ENCODE peak calls at places on chromosomes 2 and 18, in ten cellular contexts. R, P, X, O, Y, V, T, A, K and Z are unnamed samples.
A peak's percentile ranks its signal among the peaks of the same experiment; 100 is the strongest.

GRCh38 chr2:218964041-218964771 is 4.7 kb downstream of the CDK5R2 start:
- DNase-seq in P (no peak), V (no peak), K (no peak), R (no peak), T (no peak), Y (no peak), A (no peak), X (no peak), O (no peak), Z (no peak)

GRCh38 chr18:70645971-70646370 is 357.1 kb downstream of the SOCS6 start:
- DNase-seq in A (no peak), K (no peak), V (no peak), R (no peak), P (no peak), O (no peak), X (no peak), T (no peak), Y (no peak), Z (no peak)

GRCh38 chr2:172919732-172920131 is 155.9 kb upstream of the MAP3K20 start:
- DNase-seq in A (no peak), V (no peak), Y (no peak), X (no peak), O (no peak), R (no peak), T (no peak), K (no peak), P (no peak), Z (no peak)

GRCh38 chr2:240840435-240841060 is 20.5 kb upstream of the KIF1A start:
- DNase-seq in Y (no peak), K (no peak), V (no peak), A (peak; percentile 86), T (no peak), R (no peak), P (peak; percentile 49), X (no peak), O (peak; percentile 53), Z (no peak)

GRCh38 chr2:95017308-95017630 is 8.2 kb upstream of the MAL start:
- DNase-seq in T (no peak), A (no peak), O (no peak), X (no peak), Y (no peak), K (no peak), V (no peak), P (no peak), R (no peak), Z (no peak)

GRCh38 chr2:84829693-84830092 is 51.2 kb downstream of the TRABD2A start:
- DNase-seq in K (no peak), R (no peak), X (no peak), T (no peak), P (no peak), O (no peak), A (no peak), Y (no peak), V (no peak), Z (no peak)

GRCh38 chr2:164599954-164600589 is 21.2 kb downstream of the GRB14 start:
- DNase-seq in R (no peak), P (no peak), Y (no peak), A (peak; percentile 88), O (peak; percentile 79), V (no peak), K (no peak), T (no peak), X (no peak), Z (peak; percentile 29)

GRCh38 chr2:489084-489483 is 188.1 kb downstream of the TMEM18 start:
- DNase-seq in Y (no peak), O (no peak), K (no peak), T (no peak), A (no peak), X (no peak), V (no peak), R (no peak), P (no peak), Z (no peak)

GRCh38 chr2:34570266-34570872 is 971.3 kb upstream of the FAM98A start:
- DNase-seq in Y (no peak), T (no peak), P (peak; percentile 15), K (no peak), A (peak; percentile 53), X (no peak), V (no peak), R (no peak), O (no peak), Z (no peak)

GRCh38 chr2:240568678-240569522 is 616 bp downstream of the RNPEPL1 start:
- DNase-seq in K (peak; percentile 84), X (peak; percentile 94), O (no peak), P (peak; percentile 59), A (no peak), V (no peak), T (no peak), R (peak; percentile 76), Y (peak; percentile 55), Z (peak; percentile 96)

GRCh38 chr2:233125455-233126065 is 65.4 kb downstream of the INPP5D start:
- DNase-seq in T (no peak), R (peak; percentile 29), P (no peak), V (no peak), Y (no peak), O (no peak), X (peak; percentile 71), K (no peak), A (no peak), Z (no peak)

GRCh38 chr18:63892544-63892943 is 5.0 kb downstream of the SERPINB2 start:
- DNase-seq in O (no peak), V (no peak), Y (no peak), X (no peak), R (no peak), P (no peak), T (no peak), A (no peak), K (no peak), Z (no peak)

GRCh38 chr18:63890950-63891304 is 3.4 kb downstream of the SERPINB2 start:
- DNase-seq in X (no peak), O (no peak), K (no peak), P (no peak), A (peak; percentile 51), T (no peak), R (no peak), V (no peak), Y (no peak), Z (no peak)

GRCh38 chr18:63895190-63895589 is 7.7 kb downstream of the SERPINB2 start:
- DNase-seq in V (no peak), Y (no peak), K (no peak), A (no peak), O (no peak), R (no peak), P (no peak), T (no peak), X (no peak), Z (no peak)

GRCh38 chr18:63897072-63897471 is 9.6 kb downstream of the SERPINB2 start:
- DNase-seq in K (no peak), T (no peak), Y (no peak), O (no peak), R (no peak), P (no peak), A (no peak), V (no peak), X (no peak), Z (no peak)

GRCh38 chr18:63894367-63894766 is 6.9 kb downstream of the SERPINB2 start:
- DNase-seq in T (no peak), O (no peak), R (no peak), K (no peak), P (no peak), A (no peak), Y (no peak), V (no peak), X (peak; percentile 78), Z (no peak)
- H3K4me3 ChIP-seq in T (no peak overlapping the region), O (no peak overlapping the region), R (no peak overlapping the region), K (no peak overlapping the region), P (no peak overlapping the region), A (no peak overlapping the region), Y (no peak overlapping the region), V (no peak overlapping the region), X (no peak overlapping the region), Z (no peak overlapping the region)

DNA sequence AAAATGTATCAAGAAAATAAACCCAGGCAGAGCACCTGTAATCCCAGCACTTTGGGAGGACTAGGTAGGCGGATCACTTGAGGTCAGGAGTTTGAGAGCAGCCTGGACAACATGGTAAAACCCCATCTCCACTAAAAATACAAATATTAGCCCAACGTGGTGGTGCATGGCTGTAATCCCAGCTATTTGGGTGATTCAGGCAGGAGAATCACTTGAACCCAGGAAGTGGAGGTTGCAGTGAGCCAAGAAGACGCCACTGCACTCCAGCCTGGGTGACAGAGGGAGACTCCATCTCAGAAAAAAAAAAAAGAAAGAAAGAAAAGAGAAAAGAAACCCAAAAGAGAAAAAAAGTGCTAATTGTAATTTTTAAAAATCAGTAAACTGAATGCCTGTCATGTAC is 41.4 kb downstream of the DDX18 start:
- DNase-seq in R (no peak), P (no peak), X (no peak), O (no peak), T (no peak), Y (no peak), A (no peak), V (no peak), K (no peak), Z (no peak)
- TF ChIP-seq POLR2AphosphoS5 in R (no peak), P (no peak), X (no peak), O (no peak), T (no peak), Y (no peak), A (no peak), V (no peak), K (no peak), Z (no peak)

DNA sequence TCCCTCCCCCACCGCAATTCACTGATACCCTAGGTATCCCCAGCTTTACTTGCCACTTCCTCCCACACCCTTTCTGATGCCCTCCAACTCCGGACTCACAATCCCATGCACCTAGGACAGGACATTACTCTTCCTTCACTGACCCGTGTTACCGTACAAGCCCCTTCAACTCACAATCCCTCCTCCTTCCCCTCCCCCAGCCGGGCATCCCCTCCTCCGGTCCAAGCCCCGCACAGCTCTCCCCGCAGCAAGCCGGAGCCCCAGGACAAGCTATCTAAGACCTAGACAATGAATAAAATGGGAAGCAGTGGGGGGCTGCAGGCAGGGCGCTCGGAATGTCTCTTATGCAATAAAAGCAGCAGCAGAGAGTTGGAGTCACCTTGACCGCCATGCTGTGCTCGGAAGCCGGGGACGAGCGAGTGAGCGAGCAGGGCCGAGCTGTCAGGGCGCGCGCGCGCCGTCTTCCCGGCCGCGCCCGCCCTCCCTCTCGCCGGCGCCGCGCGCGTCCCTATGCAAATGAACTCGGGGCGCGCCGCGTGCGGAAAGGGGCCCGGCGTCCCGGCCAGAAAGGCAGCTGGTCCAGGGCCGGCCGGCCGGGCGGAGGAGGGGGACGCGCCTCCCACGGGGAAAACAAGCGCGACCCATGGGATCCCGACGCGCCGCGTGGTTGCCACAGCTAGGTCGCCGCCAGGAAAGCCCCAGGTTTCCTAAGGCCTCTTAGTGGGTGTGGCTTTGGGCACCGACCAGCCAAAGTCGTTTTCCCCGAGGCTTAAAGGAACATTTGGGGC is at the start of gene SLC25A12:
- DNase-seq in T (peak; percentile 93), X (peak; percentile 96), A (peak; percentile 71), O (peak; percentile 45), P (peak; percentile 79), K (peak; percentile 87), V (no peak), R (peak; percentile 78), Y (peak; percentile 72), Z (peak; percentile 86)
- TF ChIP-seq POLR2A in T (peak; percentile 50), X (peak; percentile 42), A (peak; percentile 66), O (peak; percentile 41), P (peak; percentile 74), K (peak; percentile 57), V (peak; percentile 89), R (no peak), Y (no peak), Z (no peak)

DNA sequence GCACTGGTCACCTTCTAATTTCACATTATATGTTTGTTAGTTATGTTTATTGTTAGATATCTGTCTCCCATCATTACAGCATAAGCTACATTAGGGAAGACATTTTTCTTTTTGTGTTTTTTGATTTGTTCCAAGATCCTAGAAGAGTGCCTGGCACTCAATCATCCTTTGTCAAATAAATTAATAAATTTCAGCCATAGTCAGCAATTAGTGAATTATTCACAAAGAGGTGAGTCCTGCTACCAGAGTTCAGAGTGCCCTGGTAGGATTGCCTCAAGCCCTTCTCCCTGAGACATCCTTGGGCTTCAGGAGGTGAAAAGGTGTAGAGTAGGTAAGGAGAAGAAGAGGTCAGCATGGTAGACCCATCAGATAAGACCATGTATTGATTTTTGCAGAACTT is 186.2 kb upstream of the CTAGE1 start:
- DNase-seq in X (no peak), O (no peak), K (no peak), R (no peak), P (no peak), T (no peak), V (no peak), Y (no peak), A (no peak), Z (no peak)
- H3K4me3 ChIP-seq in X (no peak overlapping the region), O (no peak overlapping the region), K (no peak overlapping the region), R (no peak overlapping the region), P (no peak overlapping the region), T (no peak overlapping the region), V (no peak overlapping the region), Y (peak overlapping the region; percentile 61), A (no peak overlapping the region), Z (no peak overlapping the region)